ENCODE peak calls at places on chromosomes 11 and 22, in ten cellular contexts. One of them, this sample, is unnamed.

GRCh38 chr11:16028406-16028805 is 327.9 kb downstream of the SOX6 start:
- DNase-seq in neural progenitor cell: no peak
- DNase-seq in fibroblast of the aortic adventitia: no peak
- DNase-seq in CD4-positive, alpha-beta T cell: no peak
- DNase-seq in fibroblast of pulmonary artery: peak; percentile 53
- DNase-seq in IMR-90: peak; percentile 45
- DNase-seq in lung: no peak
- DNase-seq in HCT116: no peak
- DNase-seq in type B pancreatic cell: no peak
- DNase-seq in choroid plexus epithelial cell: peak; percentile 41
- DNase-seq in this sample: no peak

GRCh38 chr11:130315354-130315970 is 745 bp upstream of the ZBTB44 start:
- DNase-seq in neural progenitor cell: peak; percentile 34
- DNase-seq in fibroblast of the aortic adventitia: no peak
- DNase-seq in CD4-positive, alpha-beta T cell: peak; percentile 34
- DNase-seq in fibroblast of pulmonary artery: no peak
- DNase-seq in IMR-90: no peak
- DNase-seq in lung: peak; percentile 54
- DNase-seq in HCT116: no peak
- DNase-seq in type B pancreatic cell: no peak
- DNase-seq in choroid plexus epithelial cell: peak; percentile 6
- DNase-seq in this sample: peak; percentile 16

GRCh38 chr22:37559521-37559900 is 769 bp upstream of the CDC42EP1 start:
- DNase-seq in neural progenitor cell: no peak
- DNase-seq in fibroblast of the aortic adventitia: no peak
- DNase-seq in CD4-positive, alpha-beta T cell: no peak
- DNase-seq in fibroblast of pulmonary artery: no peak
- DNase-seq in IMR-90: no peak
- DNase-seq in lung: no peak
- DNase-seq in HCT116: no peak
- DNase-seq in type B pancreatic cell: no peak
- DNase-seq in choroid plexus epithelial cell: no peak
- DNase-seq in this sample: no peak

GRCh38 chr11:63667993-63668392 is 3.2 kb downstream of the ATL3 start:
- DNase-seq in neural progenitor cell: no peak
- DNase-seq in fibroblast of the aortic adventitia: peak; percentile 98
- DNase-seq in CD4-positive, alpha-beta T cell: no peak
- DNase-seq in fibroblast of pulmonary artery: peak; percentile 85
- DNase-seq in IMR-90: peak; percentile 97
- DNase-seq in lung: no peak
- DNase-seq in HCT116: peak; percentile 68
- DNase-seq in type B pancreatic cell: no peak
- DNase-seq in choroid plexus epithelial cell: peak; percentile 91
- DNase-seq in this sample: no peak

GRCh38 chr11:37451903-37452302 is 853.9 kb upstream of the RAG2 start:
- DNase-seq in neural progenitor cell: no peak
- DNase-seq in fibroblast of the aortic adventitia: no peak
- DNase-seq in CD4-positive, alpha-beta T cell: no peak
- DNase-seq in fibroblast of pulmonary artery: no peak
- DNase-seq in IMR-90: no peak
- DNase-seq in lung: no peak
- DNase-seq in HCT116: no peak
- DNase-seq in type B pancreatic cell: no peak
- DNase-seq in choroid plexus epithelial cell: no peak
- DNase-seq in this sample: no peak

GRCh38 chr22:16969508-16970327 is 38.3 kb downstream of the GAB4 start:
- DNase-seq in neural progenitor cell: no peak
- DNase-seq in fibroblast of the aortic adventitia: no peak
- DNase-seq in CD4-positive, alpha-beta T cell: no peak
- DNase-seq in fibroblast of pulmonary artery: no peak
- DNase-seq in IMR-90: no peak
- DNase-seq in lung: peak; percentile 26
- DNase-seq in HCT116: no peak
- DNase-seq in type B pancreatic cell: no peak
- DNase-seq in choroid plexus epithelial cell: no peak
- DNase-seq in this sample: no peak

GRCh38 chr11:70545626-70545945 is 147.3 kb downstream of the CTTN start:
- DNase-seq in neural progenitor cell: no peak
- DNase-seq in fibroblast of the aortic adventitia: no peak
- DNase-seq in CD4-positive, alpha-beta T cell: no peak
- DNase-seq in fibroblast of pulmonary artery: no peak
- DNase-seq in IMR-90: no peak
- DNase-seq in lung: no peak
- DNase-seq in HCT116: no peak
- DNase-seq in type B pancreatic cell: no peak
- DNase-seq in choroid plexus epithelial cell: no peak
- DNase-seq in this sample: no peak

GRCh38 chr22:44497218-44497903 is 672 bp downstream of the RTL6 start:
- DNase-seq in neural progenitor cell: peak; percentile 40
- DNase-seq in fibroblast of the aortic adventitia: no peak
- DNase-seq in CD4-positive, alpha-beta T cell: no peak
- DNase-seq in fibroblast of pulmonary artery: peak; percentile 26
- DNase-seq in IMR-90: peak; percentile 34
- DNase-seq in lung: no peak
- DNase-seq in HCT116: no peak
- DNase-seq in type B pancreatic cell: no peak
- DNase-seq in choroid plexus epithelial cell: peak; percentile 16
- DNase-seq in this sample: no peak

GRCh38 chr11:34865261-34865660 is 50.9 kb downstream of the APIP start:
- DNase-seq in neural progenitor cell: no peak
- DNase-seq in fibroblast of the aortic adventitia: no peak
- DNase-seq in CD4-positive, alpha-beta T cell: no peak
- DNase-seq in fibroblast of pulmonary artery: no peak
- DNase-seq in IMR-90: no peak
- DNase-seq in lung: no peak
- DNase-seq in HCT116: no peak
- DNase-seq in type B pancreatic cell: no peak
- DNase-seq in choroid plexus epithelial cell: no peak
- DNase-seq in this sample: no peak

GRCh38 chr11:88359529-88359928 is 22.0 kb upstream of the CTSC start:
- DNase-seq in neural progenitor cell: no peak
- DNase-seq in fibroblast of the aortic adventitia: no peak
- DNase-seq in CD4-positive, alpha-beta T cell: no peak
- DNase-seq in fibroblast of pulmonary artery: no peak
- DNase-seq in IMR-90: no peak
- DNase-seq in lung: no peak
- DNase-seq in HCT116: no peak
- DNase-seq in type B pancreatic cell: no peak
- DNase-seq in choroid plexus epithelial cell: no peak
- DNase-seq in this sample: no peak

GRCh38 chr11:94680426-94680825 is 87.7 kb upstream of the AMOTL1 start:
- DNase-seq in neural progenitor cell: no peak
- DNase-seq in fibroblast of the aortic adventitia: no peak
- DNase-seq in CD4-positive, alpha-beta T cell: no peak
- DNase-seq in fibroblast of pulmonary artery: no peak
- DNase-seq in IMR-90: no peak
- DNase-seq in lung: no peak
- DNase-seq in HCT116: no peak
- DNase-seq in type B pancreatic cell: no peak
- DNase-seq in choroid plexus epithelial cell: no peak
- DNase-seq in this sample: no peak

GRCh38 chr11:102320679-102321078 is 3.4 kb downstream of the BIRC3 start:
- DNase-seq in neural progenitor cell: no peak
- DNase-seq in fibroblast of the aortic adventitia: no peak
- DNase-seq in CD4-positive, alpha-beta T cell: no peak
- DNase-seq in fibroblast of pulmonary artery: no peak
- DNase-seq in IMR-90: no peak
- DNase-seq in lung: no peak
- DNase-seq in HCT116: no peak
- DNase-seq in type B pancreatic cell: no peak
- DNase-seq in choroid plexus epithelial cell: peak; percentile 38
- DNase-seq in this sample: no peak

GRCh38 chr11:2589538-2589934 is 110.3 kb downstream of the KCNQ1OT1 start:
- DNase-seq in neural progenitor cell: no peak
- DNase-seq in fibroblast of the aortic adventitia: no peak
- DNase-seq in CD4-positive, alpha-beta T cell: no peak
- DNase-seq in fibroblast of pulmonary artery: no peak
- DNase-seq in IMR-90: no peak
- DNase-seq in lung: no peak
- DNase-seq in HCT116: no peak
- DNase-seq in type B pancreatic cell: no peak
- DNase-seq in choroid plexus epithelial cell: no peak
- DNase-seq in this sample: no peak

GRCh38 chr11:26227311-26227710 is 104.6 kb upstream of the ANO3 start:
- DNase-seq in neural progenitor cell: peak; percentile 10
- DNase-seq in fibroblast of the aortic adventitia: peak; percentile 92
- DNase-seq in CD4-positive, alpha-beta T cell: no peak
- DNase-seq in fibroblast of pulmonary artery: peak; percentile 94
- DNase-seq in IMR-90: peak; percentile 94
- DNase-seq in lung: no peak
- DNase-seq in HCT116: no peak
- DNase-seq in type B pancreatic cell: no peak
- DNase-seq in choroid plexus epithelial cell: peak; percentile 93
- DNase-seq in this sample: no peak

GRCh38 chr11:128790200-128790599 is 76.9 kb downstream of the KCNJ1 start:
- DNase-seq in neural progenitor cell: peak; percentile 45
- DNase-seq in fibroblast of the aortic adventitia: no peak
- DNase-seq in CD4-positive, alpha-beta T cell: no peak
- DNase-seq in fibroblast of pulmonary artery: peak; percentile 89
- DNase-seq in IMR-90: peak; percentile 70
- DNase-seq in lung: no peak
- DNase-seq in HCT116: no peak
- DNase-seq in type B pancreatic cell: no peak
- DNase-seq in choroid plexus epithelial cell: peak; percentile 31
- DNase-seq in this sample: peak; percentile 23

GRCh38 chr11:7204778-7205177 is 46.9 kb upstream of the SYT9 start:
- DNase-seq in neural progenitor cell: no peak
- DNase-seq in fibroblast of the aortic adventitia: peak; percentile 23
- DNase-seq in CD4-positive, alpha-beta T cell: no peak
- DNase-seq in fibroblast of pulmonary artery: peak; percentile 72
- DNase-seq in IMR-90: no peak
- DNase-seq in lung: no peak
- DNase-seq in HCT116: no peak
- DNase-seq in type B pancreatic cell: no peak
- DNase-seq in choroid plexus epithelial cell: peak; percentile 61
- DNase-seq in this sample: no peak
- TF ChIP-seq CTCF in neural progenitor cell: no peak
- TF ChIP-seq CTCF in fibroblast of the aortic adventitia: no peak
- TF ChIP-seq CTCF in CD4-positive, alpha-beta T cell: no peak
- TF ChIP-seq CTCF in fibroblast of pulmonary artery: no peak
- TF ChIP-seq CTCF in IMR-90: no peak
- TF ChIP-seq CTCF in lung: no peak
- TF ChIP-seq CTCF in HCT116: no peak
- TF ChIP-seq CTCF in type B pancreatic cell: no peak
- TF ChIP-seq CTCF in choroid plexus epithelial cell: no peak
- TF ChIP-seq CTCF in this sample: no peak

GRCh38 chr11:61694971-61695706 is 14.9 kb downstream of the DAGLA start:
- DNase-seq in neural progenitor cell: peak; percentile 55
- DNase-seq in fibroblast of the aortic adventitia: no peak
- DNase-seq in CD4-positive, alpha-beta T cell: no peak
- DNase-seq in fibroblast of pulmonary artery: no peak
- DNase-seq in IMR-90: no peak
- DNase-seq in lung: peak; percentile 41
- DNase-seq in HCT116: no peak
- DNase-seq in type B pancreatic cell: no peak
- DNase-seq in choroid plexus epithelial cell: no peak
- DNase-seq in this sample: no peak
- TF ChIP-seq CTCF in neural progenitor cell: peak; percentile 29
- TF ChIP-seq CTCF in fibroblast of the aortic adventitia: peak; percentile 33
- TF ChIP-seq CTCF in CD4-positive, alpha-beta T cell: no peak
- TF ChIP-seq CTCF in fibroblast of pulmonary artery: no peak
- TF ChIP-seq CTCF in IMR-90: peak; percentile 31
- TF ChIP-seq CTCF in lung: no peak
- TF ChIP-seq CTCF in HCT116: peak; percentile 40
- TF ChIP-seq CTCF in type B pancreatic cell: peak; percentile 43
- TF ChIP-seq CTCF in choroid plexus epithelial cell: peak; percentile 41
- TF ChIP-seq CTCF in this sample: no peak

DNA sequence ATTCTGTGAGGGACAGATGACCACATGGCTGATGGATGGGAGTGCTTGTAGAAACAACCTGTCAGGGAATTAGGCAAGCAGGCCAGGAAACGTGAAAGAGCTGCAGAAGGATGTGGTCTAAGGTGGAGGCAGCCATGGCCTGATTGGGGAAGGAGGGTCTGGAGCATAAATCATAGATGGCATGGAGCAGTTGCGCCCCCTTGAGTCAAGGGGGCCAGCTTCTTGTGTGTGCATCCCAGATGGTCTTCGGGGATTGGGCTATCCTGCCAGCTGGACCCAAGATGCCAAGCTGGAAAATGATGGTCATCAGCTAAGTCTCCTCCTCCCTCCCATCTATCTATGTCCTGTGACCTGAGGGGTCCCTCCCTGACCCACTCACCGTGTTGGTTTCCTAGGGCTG is 119.4 kb upstream of the CLPB start:
- DNase-seq in neural progenitor cell: peak; percentile 36
- DNase-seq in fibroblast of the aortic adventitia: no peak
- DNase-seq in CD4-positive, alpha-beta T cell: no peak
- DNase-seq in fibroblast of pulmonary artery: peak; percentile 12
- DNase-seq in IMR-90: no peak
- DNase-seq in lung: no peak
- DNase-seq in HCT116: no peak
- DNase-seq in type B pancreatic cell: no peak
- DNase-seq in choroid plexus epithelial cell: no peak
- DNase-seq in this sample: no peak
- TF ChIP-seq CTCF in neural progenitor cell: peak; percentile 43
- TF ChIP-seq CTCF in fibroblast of the aortic adventitia: no peak
- TF ChIP-seq CTCF in CD4-positive, alpha-beta T cell: no peak
- TF ChIP-seq CTCF in fibroblast of pulmonary artery: peak; percentile 10
- TF ChIP-seq CTCF in IMR-90: no peak
- TF ChIP-seq CTCF in lung: no peak
- TF ChIP-seq CTCF in HCT116: peak; percentile 39
- TF ChIP-seq CTCF in type B pancreatic cell: no peak
- TF ChIP-seq CTCF in choroid plexus epithelial cell: peak; percentile 35
- TF ChIP-seq CTCF in this sample: no peak

GRCh38 chr22:46826438-46826837 is 64.0 kb downstream of the TBC1D22A start:
- DNase-seq in neural progenitor cell: no peak
- DNase-seq in fibroblast of the aortic adventitia: no peak
- DNase-seq in CD4-positive, alpha-beta T cell: no peak
- DNase-seq in fibroblast of pulmonary artery: no peak
- DNase-seq in IMR-90: no peak
- DNase-seq in lung: no peak
- DNase-seq in HCT116: no peak
- DNase-seq in type B pancreatic cell: no peak
- DNase-seq in choroid plexus epithelial cell: no peak
- DNase-seq in this sample: no peak

GRCh38 chr22:46825145-46825544 is 62.7 kb downstream of the TBC1D22A start:
- DNase-seq in neural progenitor cell: no peak
- DNase-seq in fibroblast of the aortic adventitia: peak; percentile 34
- DNase-seq in CD4-positive, alpha-beta T cell: no peak
- DNase-seq in fibroblast of pulmonary artery: no peak
- DNase-seq in IMR-90: no peak
- DNase-seq in lung: no peak
- DNase-seq in HCT116: no peak
- DNase-seq in type B pancreatic cell: no peak
- DNase-seq in choroid plexus epithelial cell: no peak
- DNase-seq in this sample: no peak

GRCh38 chr22:46827781-46828180 is 65.3 kb downstream of the TBC1D22A start:
- DNase-seq in neural progenitor cell: no peak
- DNase-seq in fibroblast of the aortic adventitia: no peak
- DNase-seq in CD4-positive, alpha-beta T cell: no peak
- DNase-seq in fibroblast of pulmonary artery: no peak
- DNase-seq in IMR-90: no peak
- DNase-seq in lung: no peak
- DNase-seq in HCT116: no peak
- DNase-seq in type B pancreatic cell: no peak
- DNase-seq in choroid plexus epithelial cell: no peak
- DNase-seq in this sample: no peak

GRCh38 chr22:46828323-46829139 is 66.1 kb downstream of the TBC1D22A start:
- DNase-seq in neural progenitor cell: no peak
- DNase-seq in fibroblast of the aortic adventitia: no peak
- DNase-seq in CD4-positive, alpha-beta T cell: no peak
- DNase-seq in fibroblast of pulmonary artery: no peak
- DNase-seq in IMR-90: no peak
- DNase-seq in lung: no peak
- DNase-seq in HCT116: no peak
- DNase-seq in type B pancreatic cell: no peak
- DNase-seq in choroid plexus epithelial cell: no peak
- DNase-seq in this sample: no peak

GRCh38 chr22:46827072-46827780 is 64.8 kb downstream of the TBC1D22A start:
- DNase-seq in neural progenitor cell: peak; percentile 68
- DNase-seq in fibroblast of the aortic adventitia: no peak
- DNase-seq in CD4-positive, alpha-beta T cell: no peak
- DNase-seq in fibroblast of pulmonary artery: no peak
- DNase-seq in IMR-90: no peak
- DNase-seq in lung: no peak
- DNase-seq in HCT116: no peak
- DNase-seq in type B pancreatic cell: no peak
- DNase-seq in choroid plexus epithelial cell: no peak
- DNase-seq in this sample: peak; percentile 39
- TF ChIP-seq CTCF in neural progenitor cell: peak; percentile 64
- TF ChIP-seq CTCF in fibroblast of the aortic adventitia: no peak
- TF ChIP-seq CTCF in CD4-positive, alpha-beta T cell: peak; percentile 19
- TF ChIP-seq CTCF in fibroblast of pulmonary artery: no peak
- TF ChIP-seq CTCF in IMR-90: no peak
- TF ChIP-seq CTCF in lung: no peak
- TF ChIP-seq CTCF in HCT116: peak; percentile 31
- TF ChIP-seq CTCF in type B pancreatic cell: peak; percentile 37
- TF ChIP-seq CTCF in choroid plexus epithelial cell: no peak
- TF ChIP-seq CTCF in this sample: peak; percentile 26